ENCODE peak calls at places on chromosome 20, in nine cellular contexts. E is BE2C, S is heart right ventricle, O is Peyer's patch, Q is lower lobe of right lung, N is breast epithelium, V is brain microvascular endothelial cell, X is psoas muscle, U is IMR-90. J is an unnamed sample. For H3K36me3, the result is how much of the 10 kb centered on the place peaks cover.

GRCh38 chr20:35106827-35107380 is 14.3 kb upstream of the TRPC4AP start:
- DNase-seq in E (no peak), S (no peak), O (no peak), Q (no peak), N (no peak), V (no peak), X (no peak), U (no peak), J (no peak)

GRCh38 chr20:17771206-17772004 is 71.6 kb downstream of the BANF2 start:
- DNase-seq in E (no peak), S (no peak), O (no peak), Q (peak), N (no peak), V (peak), X (no peak), U (no peak), J (no peak)

GRCh38 chr20:56223352-56223751 is 25.2 kb upstream of the MC3R start:
- DNase-seq in E (no peak), S (no peak), O (no peak), Q (no peak), N (no peak), V (no peak), X (no peak), U (no peak), J (peak)

GRCh38 chr20:8227293-8227692 is 95.2 kb downstream of the PLCB1 start:
- DNase-seq in E (no peak), S (no peak), O (no peak), Q (no peak), N (no peak), V (no peak), X (no peak), U (no peak), J (no peak)

GRCh38 chr20:57061058-57061900 is 205.2 kb downstream of the BMP7 start:
- DNase-seq in E (peak), S (no peak), O (no peak), Q (no peak), N (no peak), V (peak), X (no peak), U (no peak), J (no peak)

GRCh38 chr20:62523473-62524203 is 47.8 kb upstream of the GATA5 start:
- DNase-seq in E (no peak), S (no peak), O (no peak), Q (no peak), N (no peak), V (no peak), X (no peak), U (no peak), J (no peak)

GRCh38 chr20:6588296-6588695 is 179.2 kb upstream of the BMP2 start:
- DNase-seq in E (no peak), S (peak), O (no peak), Q (no peak), N (no peak), V (peak), X (no peak), U (peak), J (no peak)

GRCh38 chr20:891121-892080 is 24.7 kb downstream of the ANGPT4 start:
- DNase-seq in E (no peak), S (peak), O (no peak), Q (no peak), N (no peak), V (no peak), X (peak), U (no peak), J (no peak)

GRCh38 chr20:14488756-14489479 is 151.5 kb upstream of the FLRT3 start:
- DNase-seq in E (no peak), S (no peak), O (no peak), Q (no peak), N (no peak), V (no peak), X (no peak), U (no peak), J (no peak)

DNA sequence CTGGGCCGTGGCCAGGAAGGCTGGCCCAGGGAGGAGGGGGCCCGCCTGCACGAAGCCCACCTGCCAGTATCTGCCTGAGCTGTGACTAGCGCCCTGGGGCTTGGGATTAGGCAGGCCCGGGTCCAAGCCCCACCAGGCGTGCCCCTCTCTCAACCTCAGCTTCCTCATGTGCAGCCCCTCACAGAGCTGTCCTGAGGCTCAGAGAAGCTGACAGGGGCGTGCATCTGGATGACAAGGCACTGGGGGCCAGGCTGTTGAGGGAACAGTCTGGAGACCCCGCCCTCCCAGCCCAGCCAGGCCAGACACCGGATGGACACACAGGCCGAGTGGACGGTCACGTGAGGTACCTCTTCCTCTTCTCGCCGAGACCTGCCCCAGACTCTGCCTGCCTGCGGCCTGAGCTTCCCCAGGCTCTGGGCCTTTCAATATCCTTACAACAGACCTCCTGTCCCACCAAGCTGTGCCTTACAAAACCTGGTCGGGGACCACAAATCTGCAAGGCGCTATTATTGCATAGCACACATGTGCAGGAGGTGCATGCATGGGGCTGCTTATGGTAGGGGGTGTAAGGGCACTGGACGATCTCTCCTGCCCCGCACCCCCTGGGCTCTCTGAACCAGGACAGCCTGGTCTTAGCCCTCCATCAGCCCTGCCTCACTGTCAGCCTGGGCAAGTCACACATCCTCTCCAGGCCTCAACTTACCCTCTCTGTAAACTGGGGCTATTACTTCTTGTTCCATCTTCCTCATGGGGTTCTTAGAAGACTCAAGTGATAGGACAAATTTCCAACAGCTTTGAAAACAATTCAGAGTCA is 20.0 kb downstream of the NOL4L start:
- DNase-seq in E (no peak), S (peak), O (no peak), Q (peak), N (no peak), V (no peak), X (peak), U (no peak), J (peak)
- TF ChIP-seq CTCF in E (no peak), S (no peak), O (no peak), Q (no peak), N (no peak), V (no peak), X (no peak), U (no peak), J (no peak)

GRCh38 chr20:2470432-2471193 is at the start of gene SNRPB:
- DNase-seq in E (peak), S (peak), O (peak), Q (peak), N (peak), V (peak), X (peak), U (peak), J (peak)
- H3K36me3 ChIP-seq in E (under half), S (under half), O (under half), Q (under half), N (under half), V (under half), X (under half), U (under half), J (under half)

GRCh38 chr20:47521059-47521808 is 19.5 kb downstream of the NCOA3 start:
- DNase-seq in E (peak), S (no peak), O (no peak), Q (no peak), N (no peak), V (no peak), X (no peak), U (no peak), J (no peak)
- TF ChIP-seq CTCF in E (peak), S (peak), O (no peak), Q (no peak), N (no peak), V (peak), X (no peak), U (no peak), J (no peak)

GRCh38 chr20:64027981-64028685 is 7.8 kb upstream of the C20orf204 start:
- DNase-seq in E (peak), S (no peak), O (no peak), Q (no peak), N (no peak), V (no peak), X (no peak), U (no peak), J (no peak)

GRCh38 chr20:64030371-64031134 is 5.4 kb upstream of the C20orf204 start:
- DNase-seq in E (no peak), S (no peak), O (no peak), Q (no peak), N (no peak), V (no peak), X (no peak), U (no peak), J (no peak)

GRCh38 chr20:64032706-64033624 is 3.0 kb upstream of the C20orf204 start:
- DNase-seq in E (no peak), S (no peak), O (no peak), Q (no peak), N (no peak), V (no peak), X (no peak), U (no peak), J (no peak)

GRCh38 chr20:64031822-64032314 is 4.1 kb upstream of the C20orf204 start:
- DNase-seq in E (no peak), S (no peak), O (no peak), Q (no peak), N (no peak), V (no peak), X (no peak), U (no peak), J (no peak)

DNA sequence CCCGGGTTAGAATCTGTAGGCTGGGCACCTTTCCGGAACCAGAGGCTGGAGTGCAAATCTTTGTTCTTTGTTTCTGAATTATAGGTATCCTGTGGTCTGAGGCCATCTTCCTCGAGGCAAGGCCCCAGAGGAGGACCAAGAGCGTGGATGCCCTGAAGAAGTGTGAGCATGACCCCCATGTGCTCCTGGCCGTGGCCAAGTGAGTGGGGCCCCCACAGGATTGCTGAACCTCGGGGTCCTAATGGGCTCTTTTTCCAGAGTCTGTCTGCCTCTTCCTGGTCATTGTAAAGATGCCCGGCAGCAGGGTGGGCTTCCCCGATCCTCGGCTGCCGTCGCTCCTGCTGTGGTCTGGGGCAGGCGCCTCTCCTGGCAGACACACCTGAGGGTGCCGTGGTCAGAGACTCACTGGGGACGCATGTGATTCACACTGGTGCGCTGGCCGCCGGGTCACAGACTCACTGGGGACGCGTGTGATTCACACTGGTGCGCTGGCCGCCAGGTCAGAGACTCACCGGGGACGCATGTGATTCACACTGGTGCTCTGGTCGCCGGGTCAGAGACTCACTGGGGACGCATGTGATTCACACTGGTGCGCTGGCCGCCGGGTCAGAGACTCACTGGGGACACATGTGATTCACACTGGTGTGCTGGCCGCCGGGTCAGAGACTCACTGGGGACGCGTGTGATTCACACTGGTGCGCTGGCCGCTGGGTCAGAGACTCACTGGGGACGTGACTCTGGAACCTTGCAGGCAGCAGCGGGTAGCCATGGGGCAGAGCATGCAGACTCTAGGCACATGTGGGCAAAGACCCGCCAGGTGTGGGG is 6.5 kb upstream of the C20orf204 start:
- DNase-seq in E (no peak), S (no peak), O (no peak), Q (no peak), N (no peak), V (no peak), X (no peak), U (no peak), J (peak)
- H3K36me3 ChIP-seq in E (half or more), S (half or more), O (under half), Q (half or more), N (under half), V (half or more), X (under half), U (half or more), J (under half)

GRCh38 chr20:32036716-32037355 is 15.2 kb upstream of the HCK start:
- DNase-seq in E (no peak), S (no peak), O (no peak), Q (no peak), N (no peak), V (no peak), X (no peak), U (peak), J (no peak)

GRCh38 chr20:32037929-32038328 is 14.1 kb upstream of the HCK start:
- DNase-seq in E (no peak), S (no peak), O (no peak), Q (no peak), N (no peak), V (peak), X (no peak), U (peak), J (no peak)

GRCh38 chr20:32036252-32036651 is 15.8 kb upstream of the HCK start:
- DNase-seq in E (no peak), S (no peak), O (no peak), Q (no peak), N (no peak), V (no peak), X (no peak), U (no peak), J (no peak)

GRCh38 chr20:32035398-32035852 is 16.6 kb upstream of the HCK start:
- DNase-seq in E (no peak), S (no peak), O (no peak), Q (no peak), N (no peak), V (no peak), X (no peak), U (no peak), J (no peak)

GRCh38 chr20:32034581-32035397 is 17.3 kb upstream of the HCK start:
- DNase-seq in E (no peak), S (no peak), O (no peak), Q (peak), N (no peak), V (no peak), X (no peak), U (no peak), J (no peak)
- TF ChIP-seq CTCF in E (peak), S (peak), O (no peak), Q (peak), N (no peak), V (peak), X (no peak), U (peak), J (no peak)

GRCh38 chr20:47220161-47220582 is 136.3 kb downstream of the ZMYND8 start:
- DNase-seq in E (peak), S (peak), O (no peak), Q (no peak), N (no peak), V (no peak), X (peak), U (no peak), J (peak)
- H3K36me3 ChIP-seq in E (half or more), S (half or more), O (under half), Q (half or more), N (under half), V (under half), X (under half), U (under half), J (under half)

DNA sequence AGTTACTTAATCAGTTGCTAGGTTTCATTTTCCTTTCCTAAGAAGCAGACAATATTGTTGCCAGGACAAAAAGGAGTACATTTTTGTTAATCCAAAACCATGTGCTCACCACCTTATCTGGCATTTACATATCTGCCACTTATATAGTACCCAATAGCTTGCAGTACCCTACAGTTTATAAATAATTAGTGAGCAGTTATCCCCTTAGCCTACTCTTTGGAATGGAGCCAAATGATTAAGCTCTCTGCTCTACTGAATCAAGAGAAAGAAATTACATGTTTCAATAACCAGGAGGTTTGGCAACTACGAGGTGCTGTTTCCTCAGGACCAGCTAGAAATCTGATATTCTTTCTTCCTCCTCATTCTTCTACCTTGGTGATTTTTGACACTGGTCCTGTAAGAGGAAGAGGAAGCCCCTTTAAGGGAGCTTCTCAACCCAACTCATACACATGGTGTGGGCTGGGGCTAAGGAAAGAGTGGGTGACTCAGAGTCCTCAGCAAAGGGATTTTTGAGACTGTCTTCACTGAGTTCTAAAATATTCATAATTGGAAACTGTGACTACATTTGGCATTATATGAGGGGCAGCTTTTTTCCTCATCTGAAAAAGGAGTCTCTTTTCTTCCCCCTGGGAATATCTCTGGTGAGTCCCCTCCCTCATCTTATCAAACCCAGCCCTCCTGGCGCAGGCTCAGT is 1.5 kb downstream of the ZNFX1 start:
- DNase-seq in E (no peak), S (no peak), O (no peak), Q (no peak), N (no peak), V (peak), X (no peak), U (peak), J (no peak)
- TF ChIP-seq CTCF in E (no peak), S (no peak), O (no peak), Q (no peak), N (no peak), V (no peak), X (no peak), U (no peak), J (no peak)

GRCh38 chr20:49288250-49288751 is 10.4 kb upstream of the ZNFX1 start:
- DNase-seq in E (no peak), S (no peak), O (no peak), Q (no peak), N (no peak), V (no peak), X (no peak), U (no peak), J (no peak)
- H3K36me3 ChIP-seq in E (half or more), S (half or more), O (under half), Q (half or more), N (under half), V (half or more), X (half or more), U (half or more), J (under half)

GRCh38 chr20:25484224-25484846 is 76.9 kb downstream of the GINS1 start:
- DNase-seq in E (no peak), S (no peak), O (no peak), Q (no peak), N (no peak), V (no peak), X (no peak), U (no peak), J (no peak)
- TF ChIP-seq CTCF in E (no peak), S (no peak), O (no peak), Q (no peak), N (no peak), V (no peak), X (no peak), U (no peak), J (no peak)

J was measured in mucosa of descending colon.